ENCODE peak calls at places on chromosome 1, in five cellular contexts. F is neural progenitor cell; L is nephron progenitor cell; A is anterior cingulate cortex; C is CD4-positive, alpha-beta T cell. U is an unnamed sample.

GRCh38 chr1:192831706-192832355 is 23.0 kb downstream of the RGS2 start:
- DNase-seq in F (no peak), L (no peak), A (no peak), C (no peak), U (peak)

GRCh38 chr1:3132685-3133084 is 63.7 kb downstream of the PRDM16 start:
- DNase-seq in F (no peak), L (no peak), A (no peak), C (no peak), U (no peak)

GRCh38 chr1:243407284-243408018 is 151.6 kb downstream of the SDCCAG8 start:
- DNase-seq in F (no peak), L (no peak), A (no peak), C (no peak), U (peak)

GRCh38 chr1:228174482-228175315 is 9.1 kb downstream of the IBA57 start:
- DNase-seq in F (peak), L (no peak), A (no peak), C (no peak), U (no peak)

GRCh38 chr1:160548960-160549664 is 26.1 kb upstream of the SLAMF6 start:
- DNase-seq in F (no peak), L (no peak), A (no peak), C (no peak), U (no peak)

GRCh38 chr1:63004868-63005267 is 220.9 kb downstream of the ATG4C start:
- DNase-seq in F (peak), L (no peak), A (no peak), C (no peak), U (no peak)

GRCh38 chr1:245409341-245410195 is 254.8 kb downstream of the KIF26B start:
- DNase-seq in F (no peak), L (peak), A (no peak), C (no peak), U (peak)

GRCh38 chr1:226100436-226101347 is 38.2 kb downstream of the H3-3A start:
- DNase-seq in F (peak), L (peak), A (no peak), C (peak), U (no peak)

GRCh38 chr1:236534164-236534651 is 10.4 kb downstream of the LGALS8 start:
- DNase-seq in F (no peak), L (no peak), A (no peak), C (no peak), U (peak)

GRCh38 chr1:219185486-219186117 is 11.9 kb downstream of the LYPLAL1 start:
- DNase-seq in F (no peak), L (no peak), A (no peak), C (no peak), U (no peak)

GRCh38 chr1:55064071-55064581 is 24.8 kb downstream of the PCSK9 start:
- DNase-seq in F (peak), L (no peak), A (peak), C (no peak), U (no peak)

GRCh38 chr1:15966081-15966955 is 9.6 kb downstream of the ZBTB17 start:
- DNase-seq in F (no peak), L (no peak), A (peak), C (peak), U (peak)